ENCODE peak calls at places on chromosomes 12 and 14, in seven cellular contexts. X, E, R, L, J, U and Q are unnamed samples.

GRCh38 chr14:36495666-36496065 is 24.4 kb downstream of the NKX2-1 start:
- DNase-seq in U (no peak), R (no peak), E (no peak), L (no peak), J (no peak), X (no peak), Q (no peak)

GRCh38 chr12:19575307-19576243 is 136.3 kb downstream of the AEBP2 start:
- DNase-seq in R (peak; percentile 95), J (no peak), X (peak; percentile 21), U (peak; percentile 45), L (no peak), E (no peak), Q (no peak)

GRCh38 chr12:71201136-71201679 is 43.4 kb upstream of the TSPAN8 start:
- DNase-seq in J (no peak), U (no peak), R (no peak), X (no peak), L (no peak), E (no peak), Q (no peak)

GRCh38 chr14:89701079-89702043 is 253.2 kb downstream of the EFCAB11 start:
- DNase-seq in U (peak; percentile 74), J (peak; percentile 49), E (peak; percentile 94), L (peak; percentile 57), X (peak; percentile 92), R (peak; percentile 84), Q (peak; percentile 92)

GRCh38 chr12:24600559-24600958 is 348.3 kb downstream of the BCAT1 start:
- DNase-seq in U (no peak), L (no peak), R (no peak), X (no peak), J (no peak), E (no peak), Q (no peak)

GRCh38 chr12:117331691-117332090 is 29.7 kb downstream of the NOS1 start:
- DNase-seq in R (no peak), X (no peak), U (no peak), E (no peak), L (no peak), J (no peak), Q (no peak)

GRCh38 chr12:2682301-2683282 is 112.2 kb upstream of the FKBP4 start:
- DNase-seq in E (no peak), J (no peak), R (peak; percentile 66), U (peak; percentile 58), X (no peak), L (no peak), Q (no peak)

GRCh38 chr12:28938581-28939301 is 210.3 kb upstream of the FAR2 start:
- DNase-seq in U (no peak), E (no peak), R (no peak), X (no peak), J (no peak), L (no peak), Q (no peak)

GRCh38 chr12:67452119-67452805 is 183.1 kb downstream of the CAND1 start:
- DNase-seq in E (peak; percentile 30), J (no peak), U (no peak), R (no peak), X (no peak), L (no peak), Q (peak; percentile 13)

GRCh38 chr12:82810568-82810967 is 123.9 kb downstream of the TMTC2 start:
- DNase-seq in U (no peak), R (no peak), J (no peak), X (no peak), E (no peak), L (no peak), Q (no peak)

GRCh38 chr14:101819251-101819990 is 57.9 kb downstream of the PPP2R5C start:
- DNase-seq in X (no peak), E (no peak), U (no peak), R (no peak), L (no peak), J (no peak), Q (no peak)

GRCh38 chr14:105377555-105378182 is 20.7 kb upstream of the TEX22 start:
- DNase-seq in E (no peak), U (no peak), X (no peak), J (no peak), L (no peak), R (no peak), Q (no peak)

GRCh38 chr12:27190761-27191160 is 53.3 kb upstream of the STK38L start:
- DNase-seq in X (no peak), E (no peak), J (no peak), U (peak; percentile 64), R (peak; percentile 91), L (no peak), Q (no peak)

GRCh38 chr12:57233357-57234232 is 4.1 kb downstream of the SHMT2 start:
- DNase-seq in X (no peak), E (no peak), J (no peak), L (no peak), U (peak; percentile 86), R (no peak), Q (no peak)

GRCh38 chr14:24213866-24214652 is 771 bp upstream of the CHMP4A start:
- DNase-seq in R (no peak), X (no peak), L (no peak), E (no peak), U (no peak), J (no peak), Q (no peak)

GRCh38 chr12:177336-177979 is 36.5 kb downstream of the SLC6A12 start:
- DNase-seq in X (no peak), U (no peak), R (no peak), J (no peak), L (no peak), E (no peak), Q (no peak)

GRCh38 chr14:99169776-99170356 is 102.1 kb downstream of the BCL11B start:
- DNase-seq in X (no peak), E (no peak), R (no peak), U (no peak), L (no peak), J (no peak), Q (no peak)

GRCh38 chr14:73526036-73526984 is 10.6 kb upstream of the ACOT1 start:
- DNase-seq in R (peak; percentile 57), X (no peak), U (no peak), L (no peak), E (peak; percentile 0), J (no peak), Q (no peak)

GRCh38 chr12:47907851-47908454 is 3.2 kb upstream of the VDR start:
- DNase-seq in R (no peak), E (no peak), U (no peak), L (no peak), J (no peak), X (no peak), Q (no peak)